ENCODE peak calls at places on chromosome 17, in ten cellular contexts. Z is neural progenitor cell; D is ascending aorta; Y is islet precursor cell; K is pons; V is AG08396; T is activated effector memory CD4-positive, alpha-beta T cell treated with anti-CD3 and anti-CD28 coated beads, Interleukin-2, amount 50 U/mL, for 16 hours; X is HFFc6; U is GM13977; N is mesothelial cell of epicardium. S is an unnamed sample.

GRCh38 chr17:79544142-79544914 is 66.5 kb downstream of the RBFOX3 start:
- DNase-seq in Z (no peak), D (no peak), Y (no peak), K (no peak), V (no peak), T (no peak), X (no peak), U (no peak), N (no peak), S (no peak)

GRCh38 chr17:75088902-75089417 is 1.2 kb downstream of the SLC16A5 start:
- DNase-seq in Z (no peak), D (no peak), Y (peak), K (no peak), V (peak), T (no peak), X (peak), U (no peak), N (no peak), S (peak)

GRCh38 chr17:59160203-59161025 is 4.9 kb downstream of the PRR11 start:
- DNase-seq in Z (no peak), D (no peak), Y (no peak), K (no peak), V (no peak), T (no peak), X (no peak), U (no peak), N (no peak), S (peak)

GRCh38 chr17:38673714-38674012 is 1.1 kb downstream of the EPOP start:
- DNase-seq in Z (peak), D (no peak), Y (peak), K (no peak), V (no peak), T (no peak), X (no peak), U (peak), N (no peak), S (no peak)

GRCh38 chr17:8875957-8876356 is 8.5 kb upstream of the PIK3R6 start:
- DNase-seq in Z (no peak), D (no peak), Y (no peak), K (no peak), V (peak), T (no peak), X (no peak), U (no peak), N (no peak), S (no peak)

GRCh38 chr17:21295036-21295952 is 10.8 kb downstream of the MAP2K3 start:
- DNase-seq in Z (no peak), D (no peak), Y (peak), K (no peak), V (no peak), T (no peak), X (no peak), U (no peak), N (no peak), S (peak)

GRCh38 chr17:55567240-55568216 is 56.3 kb upstream of the SMIM36 start:
- DNase-seq in Z (no peak), D (no peak), Y (peak), K (no peak), V (no peak), T (no peak), X (no peak), U (no peak), N (no peak), S (no peak)

GRCh38 chr17:74646231-74646630 is 22.7 kb upstream of the CD300E start:
- DNase-seq in Z (no peak), D (no peak), Y (no peak), K (no peak), V (no peak), T (no peak), X (no peak), U (peak), N (no peak), S (no peak)

GRCh38 chr17:35313875-35314409 is 59.5 kb downstream of the SLFN11 start:
- DNase-seq in Z (no peak), D (peak), Y (peak), K (no peak), V (no peak), T (peak), X (no peak), U (peak), N (no peak), S (no peak)

GRCh38 chr17:4605826-4606225 is 21.5 kb downstream of the SMTNL2 start:
- DNase-seq in Z (no peak), D (no peak), Y (peak), K (peak), V (peak), T (no peak), X (no peak), U (no peak), N (no peak), S (no peak)

GRCh38 chr17:16483021-16483645 is 8.9 kb downstream of the LRRC75A start:
- DNase-seq in Z (no peak), D (no peak), Y (no peak), K (no peak), V (no peak), T (no peak), X (no peak), U (no peak), N (no peak), S (no peak)

GRCh38 chr17:33142703-33143299 is 150.3 kb downstream of the ASIC2 start:
- DNase-seq in Z (peak), D (no peak), Y (peak), K (no peak), V (peak), T (no peak), X (no peak), U (peak), N (peak), S (peak)

GRCh38 chr17:71334041-71334781 is 786.6 kb upstream of the SOX9 start:
- DNase-seq in Z (peak), D (no peak), Y (no peak), K (peak), V (peak), T (no peak), X (no peak), U (no peak), N (no peak), S (no peak)

GRCh38 chr17:2283302-2283701 is 20.3 kb downstream of the SMG6 start:
- DNase-seq in Z (no peak), D (no peak), Y (peak), K (no peak), V (no peak), T (no peak), X (no peak), U (no peak), N (no peak), S (no peak)